ENCODE peak calls at places on chromosomes 6 and 20, in six cellular contexts. K is heart right ventricle; C is fibroblast of villous mesenchyme; Z is GF-D8; R is activated CD8-positive, alpha-beta T cell treated with anti-CD3 and anti-CD28 coated beads for 36 hours; L is H7. S is an unnamed sample.

GRCh38 chr20:51643390-51643789 is 100.9 kb upstream of the NFATC2 start:
- DNase-seq in R (no peak), C (peak; percentile 52), K (no peak), Z (no peak), L (no peak), S (no peak)

GRCh38 chr6:20092071-20092566 is 120.2 kb downstream of the MBOAT1 start:
- DNase-seq in K (no peak), L (no peak), R (no peak), Z (peak; percentile 11), C (peak; percentile 61), S (peak; percentile 20)

GRCh38 chr6:45514454-45514853 is 136.7 kb upstream of the SUPT3H start:
- DNase-seq in L (no peak), K (no peak), C (peak; percentile 52), R (no peak), Z (no peak), S (no peak)

GRCh38 chr20:31543966-31544598 is 29.8 kb downstream of the HM13 start:
- DNase-seq in C (peak; percentile 93), R (no peak), K (no peak), Z (no peak), L (no peak), S (no peak)

GRCh38 chr6:109373762-109374161 is 8.5 kb downstream of the CD164 start:
- DNase-seq in L (no peak), K (no peak), C (no peak), Z (no peak), R (peak; percentile 75), S (no peak)

GRCh38 chr20:22770240-22770800 is 185.9 kb upstream of the FOXA2 start:
- DNase-seq in Z (no peak), R (no peak), C (no peak), L (no peak), K (no peak), S (no peak)

GRCh38 chr20:20439602-20440001 is 71.7 kb downstream of the INSM1 start:
- DNase-seq in R (no peak), C (no peak), K (no peak), L (no peak), Z (no peak), S (no peak)

GRCh38 chr20:47357296-47358051 is 975 bp upstream of the ZMYND8 start:
- DNase-seq in Z (peak; percentile 93), C (peak; percentile 99), R (peak; percentile 81), L (peak; percentile 68), K (peak; percentile 80), S (peak; percentile 63)

GRCh38 chr6:143772662-143773061 is 70.5 kb upstream of the LTV1 start:
- DNase-seq in C (no peak), R (no peak), K (no peak), L (no peak), Z (no peak), S (no peak)

GRCh38 chr6:118894425-118895240 is 681 bp downstream of the ASF1A start:
- DNase-seq in K (peak; percentile 75), Z (no peak), L (peak; percentile 73), C (peak; percentile 65), R (peak; percentile 73), S (peak; percentile 22)

GRCh38 chr20:57809661-57810172 is 99.9 kb upstream of the PMEPA1 start:
- DNase-seq in L (no peak), Z (no peak), R (no peak), C (no peak), K (peak; percentile 53), S (no peak)

GRCh38 chr6:88380618-88381288 is 214.6 kb upstream of the CNR1 start:
- DNase-seq in R (no peak), K (no peak), Z (no peak), L (no peak), C (no peak), S (no peak)

GRCh38 chr6:132405143-132405915 is 4.1 kb upstream of the MOXD1 start:
- DNase-seq in Z (no peak), R (no peak), C (peak; percentile 26), L (no peak), K (no peak), S (no peak)

GRCh38 chr20:18240997-18241396 is 47.3 kb upstream of the ZNF133 start:
- DNase-seq in Z (no peak), L (no peak), K (no peak), C (no peak), R (no peak), S (no peak)

GRCh38 chr6:35442693-35443092 is 9.4 kb upstream of the FANCE start:
- DNase-seq in C (no peak), L (no peak), K (no peak), R (no peak), Z (no peak), S (no peak)

GRCh38 chr20:61353261-61353995 is 101.4 kb downstream of the CDH4 start:
- DNase-seq in K (no peak), C (no peak), L (no peak), Z (no peak), R (no peak), S (no peak)

GRCh38 chr6:89063881-89064280 is 16.7 kb upstream of the PNRC1 start:
- DNase-seq in R (no peak), C (no peak), L (no peak), K (no peak), Z (no peak), S (no peak)

GRCh38 chr6:121510568-121511177 is 75.2 kb downstream of the GJA1 start:
- DNase-seq in C (no peak), Z (no peak), L (no peak), K (no peak), R (no peak), S (no peak)

GRCh38 chr20:36112112-36112511 is 42.4 kb upstream of the EPB41L1 start:
- DNase-seq in K (no peak), C (no peak), R (no peak), Z (no peak), L (no peak), S (no peak)

GRCh38 chr6:42443312-42444075 is 8.2 kb downstream of the TRERF1 start:
- DNase-seq in R (no peak), C (peak; percentile 44), Z (no peak), L (no peak), K (no peak), S (no peak)

GRCh38 chr20:35023624-35024023 is 68.0 kb downstream of the MYH7B start:
- DNase-seq in R (no peak), C (no peak), L (no peak), K (no peak), Z (no peak), S (no peak)

GRCh38 chr6:142292191-142292924 is 9.4 kb upstream of the ADGRG6 start:
- DNase-seq in L (no peak), K (no peak), C (no peak), Z (no peak), R (no peak), S (peak; percentile 28)

GRCh38 chr6:157253017-157253416 is 70.3 kb downstream of the TMEM242 start:
- DNase-seq in L (no peak), K (no peak), Z (no peak), R (no peak), C (no peak), S (no peak)

GRCh38 chr6:85464260-85464644 is 14.4 kb downstream of the NT5E start:
- DNase-seq in C (peak; percentile 97), R (peak; percentile 84), Z (no peak), L (no peak), K (no peak), S (no peak)

S was measured in HuH-7.